ENCODE peak calls at places on chromosomes 2 and 18, in four cellular contexts. One of them, this sample, is unnamed.

GRCh38 chr2:181309161-181309560 is 148.0 kb upstream of the ITGA4 start:
- DNase-seq in H1: no peak
- DNase-seq in HepG2: no peak
- DNase-seq in HCT116: no peak
- DNase-seq in this sample: no peak

GRCh38 chr2:221203138-221203537 is 369.0 kb downstream of the EPHA4 start:
- DNase-seq in H1: no peak
- DNase-seq in HepG2: no peak
- DNase-seq in HCT116: no peak
- DNase-seq in this sample: no peak

GRCh38 chr2:117958186-117958585 is 55.7 kb downstream of the CCDC93 start:
- DNase-seq in H1: no peak
- DNase-seq in HepG2: no peak
- DNase-seq in HCT116: no peak
- DNase-seq in this sample: peak; percentile 81

GRCh38 chr2:113219889-113220641 is 46.3 kb downstream of the PSD4 start:
- DNase-seq in H1: no peak
- DNase-seq in HepG2: peak; percentile 85
- DNase-seq in HCT116: peak; percentile 50
- DNase-seq in this sample: no peak

GRCh38 chr2:42928161-42928691 is 135.8 kb upstream of the HAAO start:
- DNase-seq in H1: no peak
- DNase-seq in HepG2: peak; percentile 77
- DNase-seq in HCT116: no peak
- DNase-seq in this sample: no peak

GRCh38 chr18:57441395-57441794 is 6.2 kb downstream of the ONECUT2 start:
- DNase-seq in H1: no peak
- DNase-seq in HepG2: no peak
- DNase-seq in HCT116: no peak
- DNase-seq in this sample: no peak

GRCh38 chr2:205769879-205770278 is 87.6 kb downstream of the NRP2 start:
- DNase-seq in H1: no peak
- DNase-seq in HepG2: no peak
- DNase-seq in HCT116: no peak
- DNase-seq in this sample: no peak

GRCh38 chr2:230793573-230794359 is 71.0 kb upstream of the ITM2C start:
- DNase-seq in H1: no peak
- DNase-seq in HepG2: no peak
- DNase-seq in HCT116: peak; percentile 95
- DNase-seq in this sample: no peak

GRCh38 chr2:218898109-218898878 is 17.6 kb downstream of the WNT10A start:
- DNase-seq in H1: peak; percentile 68
- DNase-seq in HepG2: peak; percentile 33
- DNase-seq in HCT116: no peak
- DNase-seq in this sample: peak; percentile 34

GRCh38 chr2:109419960-109420370 is 193.8 kb downstream of the SEPTIN10 start:
- DNase-seq in H1: no peak
- DNase-seq in HepG2: no peak
- DNase-seq in HCT116: no peak
- DNase-seq in this sample: no peak

GRCh38 chr2:148876190-148876588 is 1.2 kb downstream of the KIF5C start:
- DNase-seq in H1: no peak
- DNase-seq in HepG2: no peak
- DNase-seq in HCT116: no peak
- DNase-seq in this sample: no peak

GRCh38 chr18:55111271-55111670 is 152.0 kb upstream of the CCDC68 start:
- DNase-seq in H1: no peak
- DNase-seq in HepG2: no peak
- DNase-seq in HCT116: no peak
- DNase-seq in this sample: no peak

GRCh38 chr2:204030337-204030736 is 93.8 kb downstream of the ICOS start:
- DNase-seq in H1: no peak
- DNase-seq in HepG2: no peak
- DNase-seq in HCT116: no peak
- DNase-seq in this sample: no peak

GRCh38 chr18:22846088-22846683 is 86.9 kb upstream of the RBBP8 start:
- DNase-seq in H1: no peak
- DNase-seq in HepG2: peak; percentile 21
- DNase-seq in HCT116: peak; percentile 21
- DNase-seq in this sample: peak; percentile 69

GRCh38 chr2:85890522-85891176 is 1.9 kb upstream of the ST3GAL5 start:
- DNase-seq in H1: no peak
- DNase-seq in HepG2: no peak
- DNase-seq in HCT116: no peak
- DNase-seq in this sample: no peak

GRCh38 chr2:8619071-8619470 is 62.8 kb upstream of the ID2 start:
- DNase-seq in H1: no peak
- DNase-seq in HepG2: no peak
- DNase-seq in HCT116: no peak
- DNase-seq in this sample: no peak

GRCh38 chr2:20609349-20609994 is 41.4 kb downstream of the HS1BP3 start:
- DNase-seq in H1: no peak
- DNase-seq in HepG2: peak; percentile 41
- DNase-seq in HCT116: no peak
- DNase-seq in this sample: no peak

GRCh38 chr2:217950401-217950871 is 52.4 kb downstream of the TNS1 start:
- DNase-seq in H1: no peak
- DNase-seq in HepG2: no peak
- DNase-seq in HCT116: no peak
- DNase-seq in this sample: no peak

GRCh38 chr2:228599297-228599696 is 417.8 kb upstream of the SPHKAP start:
- DNase-seq in H1: no peak
- DNase-seq in HepG2: no peak
- DNase-seq in HCT116: no peak
- DNase-seq in this sample: no peak

GRCh38 chr2:38056216-38056615 is 19.7 kb downstream of the CYP1B1 start:
- DNase-seq in H1: no peak
- DNase-seq in HepG2: no peak
- DNase-seq in HCT116: no peak
- DNase-seq in this sample: no peak

GRCh38 chr2:3320910-3321605 is 56.6 kb downstream of the EIPR1 start:
- DNase-seq in H1: no peak
- DNase-seq in HepG2: no peak
- DNase-seq in HCT116: no peak
- DNase-seq in this sample: no peak

GRCh38 chr2:55796121-55796520 is 102.5 kb upstream of the PNPT1 start:
- DNase-seq in H1: no peak
- DNase-seq in HepG2: no peak
- DNase-seq in HCT116: no peak
- DNase-seq in this sample: no peak

GRCh38 chr2:2464095-2464494 is 133.0 kb upstream of the MYT1L start:
- DNase-seq in H1: no peak
- DNase-seq in HepG2: no peak
- DNase-seq in HCT116: no peak
- DNase-seq in this sample: peak; percentile 14

GRCh38 chr2:201751566-201751965 is 29.2 kb downstream of the ALS2 start:
- DNase-seq in H1: no peak
- DNase-seq in HepG2: no peak
- DNase-seq in HCT116: no peak
- DNase-seq in this sample: no peak

GRCh38 chr2:159028776-159029175 is 60.3 kb downstream of the TANC1 start:
- DNase-seq in H1: no peak
- DNase-seq in HepG2: no peak
- DNase-seq in HCT116: no peak
- DNase-seq in this sample: no peak

GRCh38 chr2:106542730-106543359 is 55.7 kb downstream of the CD8B2 start:
- DNase-seq in H1: peak; percentile 43
- DNase-seq in HepG2: peak; percentile 53
- DNase-seq in HCT116: peak; percentile 55
- DNase-seq in this sample: peak; percentile 56

GRCh38 chr2:128781166-128781887 is 462.7 kb upstream of the HS6ST1 start:
- DNase-seq in H1: no peak
- DNase-seq in HepG2: no peak
- DNase-seq in HCT116: no peak
- DNase-seq in this sample: no peak

GRCh38 chr2:121634354-121635307 is 14.6 kb downstream of the CLASP1 start:
- DNase-seq in H1: no peak
- DNase-seq in HepG2: no peak
- DNase-seq in HCT116: peak; percentile 24
- DNase-seq in this sample: no peak

GRCh38 chr2:130850788-130851623 is 14.3 kb downstream of the ARHGEF4 start:
- DNase-seq in H1: no peak
- DNase-seq in HepG2: no peak
- DNase-seq in HCT116: no peak
- DNase-seq in this sample: no peak

GRCh38 chr2:18074476-18074875 is 196.0 kb downstream of the KCNS3 start:
- DNase-seq in H1: no peak
- DNase-seq in HepG2: no peak
- DNase-seq in HCT116: no peak
- DNase-seq in this sample: no peak

GRCh38 chr2:169365093-169365483 is 2.8 kb upstream of the LRP2 start:
- DNase-seq in H1: no peak
- DNase-seq in HepG2: no peak
- DNase-seq in HCT116: no peak
- DNase-seq in this sample: no peak

GRCh38 chr18:907880-908512 is 3.3 kb downstream of the ADCYAP1 start:
- DNase-seq in H1: no peak
- DNase-seq in HepG2: no peak
- DNase-seq in HCT116: no peak
- DNase-seq in this sample: peak; percentile 17

GRCh38 chr2:102235491-102235890 is 48.7 kb downstream of the IL1RL2 start:
- DNase-seq in H1: no peak
- DNase-seq in HepG2: peak; percentile 61
- DNase-seq in HCT116: no peak
- DNase-seq in this sample: peak; percentile 26

GRCh38 chr2:39772086-39772811 is 6.8 kb downstream of the THUMPD2 start:
- DNase-seq in H1: no peak
- DNase-seq in HepG2: no peak
- DNase-seq in HCT116: no peak
- DNase-seq in this sample: no peak

DNA sequence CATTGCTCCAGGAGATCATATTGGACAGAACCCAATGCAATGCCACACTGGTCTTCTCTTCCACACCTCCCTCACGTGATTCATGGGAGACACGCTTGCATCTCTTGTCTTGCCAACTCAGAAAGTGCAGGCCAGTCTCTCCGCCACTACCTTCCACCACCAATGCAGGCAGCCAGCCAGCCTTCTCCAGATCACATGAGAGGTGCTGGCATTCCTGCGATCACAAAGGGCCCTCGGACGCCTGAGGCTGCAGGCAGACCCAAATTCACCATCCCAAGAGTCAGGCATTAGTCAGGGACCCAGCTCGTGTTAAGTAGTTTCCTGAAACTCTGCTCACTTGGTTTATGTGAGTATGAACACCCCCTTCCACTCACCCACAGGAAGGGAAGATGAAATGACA is 437.0 kb upstream of the ETAA1 start:
- DNase-seq in H1: no peak
- DNase-seq in HepG2: no peak
- DNase-seq in HCT116: no peak
- DNase-seq in this sample: no peak
- TF ChIP-seq JUND in H1: no peak
- TF ChIP-seq JUND in HepG2: no peak
- TF ChIP-seq JUND in HCT116: no peak
- TF ChIP-seq JUND in this sample: no peak

GRCh38 chr2:191739194-191739593 is 61.3 kb downstream of the NABP1 start:
- DNase-seq in H1: no peak
- DNase-seq in HepG2: no peak
- DNase-seq in HCT116: no peak
- DNase-seq in this sample: no peak

GRCh38 chr2:191740776-191741175 is 62.8 kb downstream of the NABP1 start:
- DNase-seq in H1: no peak
- DNase-seq in HepG2: no peak
- DNase-seq in HCT116: no peak
- DNase-seq in this sample: no peak

GRCh38 chr2:191738667-191739066 is 60.7 kb downstream of the NABP1 start:
- DNase-seq in H1: no peak
- DNase-seq in HepG2: no peak
- DNase-seq in HCT116: no peak
- DNase-seq in this sample: no peak

GRCh38 chr2:191740016-191740419 is 62.1 kb downstream of the NABP1 start:
- DNase-seq in H1: no peak
- DNase-seq in HepG2: no peak
- DNase-seq in HCT116: no peak
- DNase-seq in this sample: no peak

DNA sequence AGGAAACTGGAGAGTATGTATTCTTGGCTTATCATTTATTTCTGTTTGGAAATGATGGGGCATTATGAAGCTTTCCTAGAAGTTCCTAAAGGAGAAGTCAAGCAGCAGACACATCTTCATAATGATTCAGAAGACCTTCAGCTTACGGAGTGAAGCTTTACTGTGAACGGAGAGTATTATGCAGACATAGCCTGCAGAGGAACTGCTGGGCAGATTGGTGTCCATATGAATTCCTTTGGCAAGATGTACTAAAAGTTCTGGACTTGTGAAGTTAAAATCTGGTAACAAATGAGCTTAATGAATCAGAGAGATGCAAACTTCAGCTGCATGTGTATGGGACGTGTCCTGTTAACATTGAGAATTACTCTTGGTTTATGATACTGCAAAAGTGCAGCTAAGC is 60.1 kb downstream of the NABP1 start:
- DNase-seq in H1: no peak
- DNase-seq in HepG2: no peak
- DNase-seq in HCT116: no peak
- DNase-seq in this sample: no peak
- TF ChIP-seq JUND in H1: no peak
- TF ChIP-seq JUND in HepG2: no peak
- TF ChIP-seq JUND in HCT116: no peak
- TF ChIP-seq JUND in this sample: no peak

GRCh38 chr2:95061601-95062183 is 36.2 kb downstream of the MAL start:
- DNase-seq in H1: no peak
- DNase-seq in HepG2: no peak
- DNase-seq in HCT116: no peak
- DNase-seq in this sample: no peak
- TF ChIP-seq JUND in H1: no peak
- TF ChIP-seq JUND in HepG2: no peak
- TF ChIP-seq JUND in HCT116: no peak
- TF ChIP-seq JUND in this sample: no peak

DNA sequence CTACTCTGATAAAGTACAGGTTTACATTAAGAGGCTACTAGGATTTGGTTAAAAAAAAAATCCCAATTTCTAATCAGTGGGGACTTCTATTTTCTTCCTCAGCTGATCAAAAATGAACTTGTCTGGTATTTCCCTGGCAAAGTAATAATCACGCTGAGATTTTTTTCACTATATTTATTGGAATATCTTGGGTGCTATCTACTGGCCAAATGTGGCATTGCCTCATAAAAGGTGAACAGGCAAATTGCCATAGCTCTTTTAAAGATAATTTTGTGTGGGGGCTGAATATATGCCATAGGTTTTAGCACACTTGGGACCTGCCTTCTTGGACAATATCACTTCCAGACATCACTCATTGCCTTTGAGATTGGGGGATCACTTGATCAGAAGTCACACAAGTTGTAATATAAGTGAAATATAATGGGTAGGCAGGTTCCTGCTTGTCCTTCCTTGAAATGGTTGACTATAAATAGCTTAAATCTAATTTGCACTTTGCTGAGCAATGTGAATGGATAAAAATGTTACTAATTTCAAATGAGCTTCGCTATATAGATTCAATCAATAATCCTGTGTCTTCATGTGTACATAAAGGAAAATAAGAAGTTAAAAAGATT is 7.0 kb upstream of the NXPH2 start:
- DNase-seq in H1: no peak
- DNase-seq in HepG2: peak; percentile 44
- DNase-seq in HCT116: peak; percentile 31
- DNase-seq in this sample: peak; percentile 45
- TF ChIP-seq JUND in H1: no peak
- TF ChIP-seq JUND in HepG2: no peak
- TF ChIP-seq JUND in HCT116: no peak
- TF ChIP-seq JUND in this sample: no peak

GRCh38 chr18:79395761-79396404 is at the start of gene NFATC1:
- DNase-seq in H1: no peak
- DNase-seq in HepG2: no peak
- DNase-seq in HCT116: no peak
- DNase-seq in this sample: peak; percentile 71
- TF ChIP-seq JUND in H1: no peak
- TF ChIP-seq JUND in HepG2: no peak
- TF ChIP-seq JUND in HCT116: no peak
- TF ChIP-seq JUND in this sample: no peak